ENCODE peak calls at places on chromosomes 2 and 18, in six cellular contexts. One of them, this sample, is unnamed.

GRCh38 chr2:237920673-237921072 is 46.1 kb upstream of the UBE2F start:
- DNase-seq in GM23248: peak
- DNase-seq in lower lobe of right lung: no peak
- DNase-seq in CD8-positive, alpha-beta memory T cell: no peak
- DNase-seq in H9: no peak
- DNase-seq in upper lobe of right lung: no peak
- DNase-seq in this sample: no peak

GRCh38 chr2:240806459-240806858 is 13.6 kb downstream of the KIF1A start:
- DNase-seq in GM23248: no peak
- DNase-seq in lower lobe of right lung: no peak
- DNase-seq in CD8-positive, alpha-beta memory T cell: no peak
- DNase-seq in H9: no peak
- DNase-seq in upper lobe of right lung: no peak
- DNase-seq in this sample: no peak

GRCh38 chr18:56652802-56653201 is 1.6 kb downstream of the WDR7 start:
- DNase-seq in GM23248: no peak
- DNase-seq in lower lobe of right lung: no peak
- DNase-seq in CD8-positive, alpha-beta memory T cell: peak
- DNase-seq in H9: no peak
- DNase-seq in upper lobe of right lung: no peak
- DNase-seq in this sample: no peak

GRCh38 chr2:86251840-86252266 is 52.6 kb downstream of the MRPL35 start:
- DNase-seq in GM23248: no peak
- DNase-seq in lower lobe of right lung: no peak
- DNase-seq in CD8-positive, alpha-beta memory T cell: no peak
- DNase-seq in H9: no peak
- DNase-seq in upper lobe of right lung: no peak
- DNase-seq in this sample: no peak

GRCh38 chr2:60530660-60531276 is 22.7 kb downstream of the BCL11A start:
- DNase-seq in GM23248: no peak
- DNase-seq in lower lobe of right lung: peak
- DNase-seq in CD8-positive, alpha-beta memory T cell: no peak
- DNase-seq in H9: no peak
- DNase-seq in upper lobe of right lung: peak
- DNase-seq in this sample: no peak

GRCh38 chr2:5981241-5982055 is 289.3 kb downstream of the SOX11 start:
- DNase-seq in GM23248: peak
- DNase-seq in lower lobe of right lung: no peak
- DNase-seq in CD8-positive, alpha-beta memory T cell: no peak
- DNase-seq in H9: peak
- DNase-seq in upper lobe of right lung: no peak
- DNase-seq in this sample: no peak

GRCh38 chr2:239893236-239893515 is 132.0 kb downstream of the NDUFA10 start:
- DNase-seq in GM23248: no peak
- DNase-seq in lower lobe of right lung: no peak
- DNase-seq in CD8-positive, alpha-beta memory T cell: no peak
- DNase-seq in H9: peak
- DNase-seq in upper lobe of right lung: no peak
- DNase-seq in this sample: no peak

GRCh38 chr2:234565201-234565600 is 68.3 kb upstream of the ARL4C start:
- DNase-seq in GM23248: no peak
- DNase-seq in lower lobe of right lung: no peak
- DNase-seq in CD8-positive, alpha-beta memory T cell: no peak
- DNase-seq in H9: no peak
- DNase-seq in upper lobe of right lung: no peak
- DNase-seq in this sample: no peak

GRCh38 chr2:237673130-237673921 is 45.9 kb downstream of the LRRFIP1 start:
- DNase-seq in GM23248: peak
- DNase-seq in lower lobe of right lung: peak
- DNase-seq in CD8-positive, alpha-beta memory T cell: peak
- DNase-seq in H9: peak
- DNase-seq in upper lobe of right lung: peak
- DNase-seq in this sample: no peak

GRCh38 chr18:70172225-70172624 is 33.3 kb downstream of the RTTN start:
- DNase-seq in GM23248: peak
- DNase-seq in lower lobe of right lung: no peak
- DNase-seq in CD8-positive, alpha-beta memory T cell: no peak
- DNase-seq in H9: no peak
- DNase-seq in upper lobe of right lung: no peak
- DNase-seq in this sample: no peak

GRCh38 chr18:70289351-70290330 is 796 bp downstream of the SOCS6 start:
- DNase-seq in GM23248: peak
- DNase-seq in lower lobe of right lung: peak
- DNase-seq in CD8-positive, alpha-beta memory T cell: peak
- DNase-seq in H9: peak
- DNase-seq in upper lobe of right lung: peak
- DNase-seq in this sample: no peak

GRCh38 chr18:77197073-77197472 is 52.6 kb upstream of the GALR1 start:
- DNase-seq in GM23248: no peak
- DNase-seq in lower lobe of right lung: no peak
- DNase-seq in CD8-positive, alpha-beta memory T cell: no peak
- DNase-seq in H9: peak
- DNase-seq in upper lobe of right lung: no peak
- DNase-seq in this sample: no peak

GRCh38 chr18:60372598-60372997 is at the start of gene MC4R:
- DNase-seq in GM23248: peak
- DNase-seq in lower lobe of right lung: no peak
- DNase-seq in CD8-positive, alpha-beta memory T cell: no peak
- DNase-seq in H9: peak
- DNase-seq in upper lobe of right lung: no peak
- DNase-seq in this sample: no peak

GRCh38 chr18:11570770-11571169 is 38.6 kb upstream of the SLC35G4 start:
- DNase-seq in GM23248: peak
- DNase-seq in lower lobe of right lung: no peak
- DNase-seq in CD8-positive, alpha-beta memory T cell: no peak
- DNase-seq in H9: no peak
- DNase-seq in upper lobe of right lung: no peak
- DNase-seq in this sample: no peak

GRCh38 chr2:71269511-71270090 is 42.7 kb upstream of the PAIP2B start:
- DNase-seq in GM23248: no peak
- DNase-seq in lower lobe of right lung: no peak
- DNase-seq in CD8-positive, alpha-beta memory T cell: no peak
- DNase-seq in H9: no peak
- DNase-seq in upper lobe of right lung: no peak
- DNase-seq in this sample: no peak

GRCh38 chr2:28463893-28464292 is 32.0 kb upstream of the PLB1 start:
- DNase-seq in GM23248: no peak
- DNase-seq in lower lobe of right lung: no peak
- DNase-seq in CD8-positive, alpha-beta memory T cell: no peak
- DNase-seq in H9: no peak
- DNase-seq in upper lobe of right lung: no peak
- DNase-seq in this sample: no peak

GRCh38 chr2:102194609-102195268 is 7.9 kb downstream of the IL1RL2 start:
- DNase-seq in GM23248: no peak
- DNase-seq in lower lobe of right lung: no peak
- DNase-seq in CD8-positive, alpha-beta memory T cell: no peak
- DNase-seq in H9: no peak
- DNase-seq in upper lobe of right lung: no peak
- DNase-seq in this sample: no peak

GRCh38 chr2:226190479-226191252 is 609.0 kb downstream of the IRS1 start:
- DNase-seq in GM23248: no peak
- DNase-seq in lower lobe of right lung: no peak
- DNase-seq in CD8-positive, alpha-beta memory T cell: no peak
- DNase-seq in H9: no peak
- DNase-seq in upper lobe of right lung: no peak
- DNase-seq in this sample: no peak

GRCh38 chr18:12861637-12862036 is 22.4 kb downstream of the PTPN2 start:
- DNase-seq in GM23248: no peak
- DNase-seq in lower lobe of right lung: no peak
- DNase-seq in CD8-positive, alpha-beta memory T cell: no peak
- DNase-seq in H9: no peak
- DNase-seq in upper lobe of right lung: no peak
- DNase-seq in this sample: no peak

GRCh38 chr2:144669196-144669987 is 149.5 kb upstream of the ZEB2 start:
- DNase-seq in GM23248: no peak
- DNase-seq in lower lobe of right lung: no peak
- DNase-seq in CD8-positive, alpha-beta memory T cell: no peak
- DNase-seq in H9: no peak
- DNase-seq in upper lobe of right lung: no peak
- DNase-seq in this sample: no peak

GRCh38 chr2:27723372-27724144 is 48.0 kb upstream of the MRPL33 start:
- DNase-seq in GM23248: peak
- DNase-seq in lower lobe of right lung: peak
- DNase-seq in CD8-positive, alpha-beta memory T cell: peak
- DNase-seq in H9: peak
- DNase-seq in upper lobe of right lung: peak
- DNase-seq in this sample: no peak

GRCh38 chr2:31344447-31344846 is 70.1 kb downstream of the XDH start:
- DNase-seq in GM23248: no peak
- DNase-seq in lower lobe of right lung: no peak
- DNase-seq in CD8-positive, alpha-beta memory T cell: no peak
- DNase-seq in H9: no peak
- DNase-seq in upper lobe of right lung: no peak
- DNase-seq in this sample: no peak

GRCh38 chr18:49845629-49846252 is 32.4 kb upstream of the ACAA2 start:
- DNase-seq in GM23248: peak
- DNase-seq in lower lobe of right lung: no peak
- DNase-seq in CD8-positive, alpha-beta memory T cell: no peak
- DNase-seq in H9: no peak
- DNase-seq in upper lobe of right lung: no peak
- DNase-seq in this sample: no peak

DNA sequence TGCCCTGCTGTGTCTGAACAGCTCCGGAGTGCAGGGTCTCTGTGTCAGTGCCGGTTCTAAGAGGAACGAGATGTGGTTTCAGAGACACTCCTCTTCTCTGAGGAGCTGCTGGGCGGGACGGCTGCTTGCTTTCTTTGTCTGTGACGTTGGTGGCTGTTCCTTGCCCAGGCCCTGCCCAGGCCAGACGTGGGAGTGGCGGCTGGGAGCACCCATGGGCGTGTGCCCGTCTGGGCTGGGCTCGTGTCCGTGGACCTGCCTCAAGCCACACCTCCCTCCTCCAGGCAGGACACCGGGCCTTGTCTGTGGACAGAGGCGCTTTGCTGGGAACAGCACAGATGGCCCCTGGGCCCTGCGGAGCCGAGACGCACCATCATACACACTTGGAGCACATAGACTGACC is 45.0 kb downstream of the NFATC1 start:
- DNase-seq in GM23248: no peak
- DNase-seq in lower lobe of right lung: peak
- DNase-seq in CD8-positive, alpha-beta memory T cell: no peak
- DNase-seq in H9: no peak
- DNase-seq in upper lobe of right lung: no peak
- DNase-seq in this sample: no peak
- H3K27ac ChIP-seq in GM23248: no peak
- H3K27ac ChIP-seq in lower lobe of right lung: no peak
- H3K27ac ChIP-seq in CD8-positive, alpha-beta memory T cell: no peak
- H3K27ac ChIP-seq in H9: no peak
- H3K27ac ChIP-seq in upper lobe of right lung: no peak
- H3K27ac ChIP-seq in this sample: no peak

GRCh38 chr2:175203621-175204496 is 22.3 kb upstream of the ATP5MC3 start:
- DNase-seq in GM23248: peak
- DNase-seq in lower lobe of right lung: no peak
- DNase-seq in CD8-positive, alpha-beta memory T cell: peak
- DNase-seq in H9: peak
- DNase-seq in upper lobe of right lung: no peak
- DNase-seq in this sample: no peak

GRCh38 chr2:175207741-175208438 is 26.4 kb upstream of the ATP5MC3 start:
- DNase-seq in GM23248: no peak
- DNase-seq in lower lobe of right lung: no peak
- DNase-seq in CD8-positive, alpha-beta memory T cell: no peak
- DNase-seq in H9: no peak
- DNase-seq in upper lobe of right lung: no peak
- DNase-seq in this sample: no peak

GRCh38 chr2:175206866-175207265 is 25.4 kb upstream of the ATP5MC3 start:
- DNase-seq in GM23248: no peak
- DNase-seq in lower lobe of right lung: no peak
- DNase-seq in CD8-positive, alpha-beta memory T cell: no peak
- DNase-seq in H9: no peak
- DNase-seq in upper lobe of right lung: no peak
- DNase-seq in this sample: no peak

DNA sequence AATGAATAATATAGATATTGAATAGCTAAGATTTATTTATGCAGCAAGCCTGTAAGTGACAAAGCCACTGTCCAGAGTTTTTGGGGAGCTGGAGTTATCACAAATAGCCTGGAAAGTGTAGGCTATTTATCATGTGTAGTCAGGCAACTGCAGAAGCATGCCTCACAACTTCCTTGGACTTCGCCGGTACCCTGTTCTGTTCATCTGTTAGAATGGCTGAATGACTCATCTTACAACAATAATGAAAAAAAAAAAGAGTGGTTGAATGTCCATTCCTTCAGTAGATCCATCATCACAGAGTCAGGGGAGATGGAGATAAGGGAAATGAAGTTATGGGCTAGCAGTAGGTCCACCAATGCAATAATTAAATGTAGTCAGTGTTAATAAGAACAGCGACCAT is 24.0 kb upstream of the ATP5MC3 start:
- DNase-seq in GM23248: peak
- DNase-seq in lower lobe of right lung: no peak
- DNase-seq in CD8-positive, alpha-beta memory T cell: no peak
- DNase-seq in H9: no peak
- DNase-seq in upper lobe of right lung: no peak
- DNase-seq in this sample: no peak
- H3K27ac ChIP-seq in GM23248: no peak
- H3K27ac ChIP-seq in lower lobe of right lung: no peak
- H3K27ac ChIP-seq in CD8-positive, alpha-beta memory T cell: no peak
- H3K27ac ChIP-seq in H9: no peak
- H3K27ac ChIP-seq in upper lobe of right lung: no peak
- H3K27ac ChIP-seq in this sample: no peak

GRCh38 chr2:168977608-168978007 is 53.5 kb downstream of the ABCB11 start:
- DNase-seq in GM23248: no peak
- DNase-seq in lower lobe of right lung: no peak
- DNase-seq in CD8-positive, alpha-beta memory T cell: no peak
- DNase-seq in H9: no peak
- DNase-seq in upper lobe of right lung: no peak
- DNase-seq in this sample: no peak
- H3K27ac ChIP-seq in GM23248: no peak
- H3K27ac ChIP-seq in lower lobe of right lung: no peak
- H3K27ac ChIP-seq in CD8-positive, alpha-beta memory T cell: no peak
- H3K27ac ChIP-seq in H9: no peak
- H3K27ac ChIP-seq in upper lobe of right lung: no peak
- H3K27ac ChIP-seq in this sample: no peak

GRCh38 chr2:157785200-157785599 is 90.9 kb downstream of the ACVR1 start:
- DNase-seq in GM23248: peak
- DNase-seq in lower lobe of right lung: no peak
- DNase-seq in CD8-positive, alpha-beta memory T cell: no peak
- DNase-seq in H9: no peak
- DNase-seq in upper lobe of right lung: no peak
- DNase-seq in this sample: no peak

GRCh38 chr2:157785866-157786662 is 90.1 kb downstream of the ACVR1 start:
- DNase-seq in GM23248: peak
- DNase-seq in lower lobe of right lung: no peak
- DNase-seq in CD8-positive, alpha-beta memory T cell: no peak
- DNase-seq in H9: no peak
- DNase-seq in upper lobe of right lung: no peak
- DNase-seq in this sample: no peak

GRCh38 chr2:157784169-157784822 is 91.8 kb downstream of the ACVR1 start:
- DNase-seq in GM23248: peak
- DNase-seq in lower lobe of right lung: peak
- DNase-seq in CD8-positive, alpha-beta memory T cell: no peak
- DNase-seq in H9: peak
- DNase-seq in upper lobe of right lung: peak
- DNase-seq in this sample: no peak

GRCh38 chr2:157783180-157783579 is 93.0 kb downstream of the ACVR1 start:
- DNase-seq in GM23248: no peak
- DNase-seq in lower lobe of right lung: no peak
- DNase-seq in CD8-positive, alpha-beta memory T cell: no peak
- DNase-seq in H9: no peak
- DNase-seq in upper lobe of right lung: no peak
- DNase-seq in this sample: no peak

GRCh38 chr2:157784823-157785175 is 91.3 kb downstream of the ACVR1 start:
- DNase-seq in GM23248: no peak
- DNase-seq in lower lobe of right lung: no peak
- DNase-seq in CD8-positive, alpha-beta memory T cell: no peak
- DNase-seq in H9: no peak
- DNase-seq in upper lobe of right lung: no peak
- DNase-seq in this sample: no peak
- H3K27ac ChIP-seq in GM23248: no peak
- H3K27ac ChIP-seq in lower lobe of right lung: peak
- H3K27ac ChIP-seq in CD8-positive, alpha-beta memory T cell: no peak
- H3K27ac ChIP-seq in H9: no peak
- H3K27ac ChIP-seq in upper lobe of right lung: no peak
- H3K27ac ChIP-seq in this sample: no peak